ENCODE peak calls at places on chromosome 4, in six cellular contexts. One of them, this sample, is unnamed.

GRCh38 chr4:174156239-174156826 is 127.1 kb downstream of the FBXO8 start:
- DNase-seq in CD4-positive, alpha-beta T cell: no peak
- DNase-seq in mucosa of descending colon: no peak
- DNase-seq in AG08395: peak
- DNase-seq in stimulated activated CD8-positive, alpha-beta memory T cell treated with anti-CD3 and anti-CD28 coated beads, Interleukin-15, amount 100 ng/mL, for 48 hours: no peak
- DNase-seq in effector memory CD8-positive, alpha-beta T cell: no peak
- DNase-seq in this sample: no peak

GRCh38 chr4:147057631-147057980 is 111.9 kb upstream of the TTC29 start:
- DNase-seq in CD4-positive, alpha-beta T cell: no peak
- DNase-seq in mucosa of descending colon: no peak
- DNase-seq in AG08395: no peak
- DNase-seq in stimulated activated CD8-positive, alpha-beta memory T cell treated with anti-CD3 and anti-CD28 coated beads, Interleukin-15, amount 100 ng/mL, for 48 hours: no peak
- DNase-seq in effector memory CD8-positive, alpha-beta T cell: no peak
- DNase-seq in this sample: no peak

GRCh38 chr4:104906274-104906673 is 240.4 kb upstream of the TET2 start:
- DNase-seq in CD4-positive, alpha-beta T cell: no peak
- DNase-seq in mucosa of descending colon: no peak
- DNase-seq in AG08395: no peak
- DNase-seq in stimulated activated CD8-positive, alpha-beta memory T cell treated with anti-CD3 and anti-CD28 coated beads, Interleukin-15, amount 100 ng/mL, for 48 hours: no peak
- DNase-seq in effector memory CD8-positive, alpha-beta T cell: no peak
- DNase-seq in this sample: no peak

GRCh38 chr4:132860976-132861375 is 288.1 kb upstream of the PCDH10 start:
- DNase-seq in CD4-positive, alpha-beta T cell: no peak
- DNase-seq in mucosa of descending colon: no peak
- DNase-seq in AG08395: no peak
- DNase-seq in stimulated activated CD8-positive, alpha-beta memory T cell treated with anti-CD3 and anti-CD28 coated beads, Interleukin-15, amount 100 ng/mL, for 48 hours: no peak
- DNase-seq in effector memory CD8-positive, alpha-beta T cell: no peak
- DNase-seq in this sample: no peak

GRCh38 chr4:124282301-124282898 is 430.1 kb downstream of the ANKRD50 start:
- DNase-seq in CD4-positive, alpha-beta T cell: no peak
- DNase-seq in mucosa of descending colon: no peak
- DNase-seq in AG08395: no peak
- DNase-seq in stimulated activated CD8-positive, alpha-beta memory T cell treated with anti-CD3 and anti-CD28 coated beads, Interleukin-15, amount 100 ng/mL, for 48 hours: no peak
- DNase-seq in effector memory CD8-positive, alpha-beta T cell: no peak
- DNase-seq in this sample: no peak

GRCh38 chr4:84753318-84753972 is 170.5 kb downstream of the CDS1 start:
- DNase-seq in CD4-positive, alpha-beta T cell: no peak
- DNase-seq in mucosa of descending colon: no peak
- DNase-seq in AG08395: no peak
- DNase-seq in stimulated activated CD8-positive, alpha-beta memory T cell treated with anti-CD3 and anti-CD28 coated beads, Interleukin-15, amount 100 ng/mL, for 48 hours: no peak
- DNase-seq in effector memory CD8-positive, alpha-beta T cell: no peak
- DNase-seq in this sample: no peak

GRCh38 chr4:41744572-41745291 is 3.8 kb downstream of the PHOX2B start:
- DNase-seq in CD4-positive, alpha-beta T cell: no peak
- DNase-seq in mucosa of descending colon: no peak
- DNase-seq in AG08395: no peak
- DNase-seq in stimulated activated CD8-positive, alpha-beta memory T cell treated with anti-CD3 and anti-CD28 coated beads, Interleukin-15, amount 100 ng/mL, for 48 hours: no peak
- DNase-seq in effector memory CD8-positive, alpha-beta T cell: no peak
- DNase-seq in this sample: peak

GRCh38 chr4:87375719-87376291 is 15.2 kb downstream of the HSD17B11 start:
- DNase-seq in CD4-positive, alpha-beta T cell: no peak
- DNase-seq in mucosa of descending colon: peak
- DNase-seq in AG08395: peak
- DNase-seq in stimulated activated CD8-positive, alpha-beta memory T cell treated with anti-CD3 and anti-CD28 coated beads, Interleukin-15, amount 100 ng/mL, for 48 hours: no peak
- DNase-seq in effector memory CD8-positive, alpha-beta T cell: no peak
- DNase-seq in this sample: no peak

GRCh38 chr4:122679317-122679716 is 53.2 kb upstream of the BBS12 start:
- DNase-seq in CD4-positive, alpha-beta T cell: no peak
- DNase-seq in mucosa of descending colon: no peak
- DNase-seq in AG08395: no peak
- DNase-seq in stimulated activated CD8-positive, alpha-beta memory T cell treated with anti-CD3 and anti-CD28 coated beads, Interleukin-15, amount 100 ng/mL, for 48 hours: no peak
- DNase-seq in effector memory CD8-positive, alpha-beta T cell: no peak
- DNase-seq in this sample: no peak

GRCh38 chr4:36152712-36153111 is 91.6 kb downstream of the ARAP2 start:
- DNase-seq in CD4-positive, alpha-beta T cell: no peak
- DNase-seq in mucosa of descending colon: no peak
- DNase-seq in AG08395: no peak
- DNase-seq in stimulated activated CD8-positive, alpha-beta memory T cell treated with anti-CD3 and anti-CD28 coated beads, Interleukin-15, amount 100 ng/mL, for 48 hours: no peak
- DNase-seq in effector memory CD8-positive, alpha-beta T cell: no peak
- DNase-seq in this sample: no peak

GRCh38 chr4:3607690-3608514 is 75.7 kb upstream of the LRPAP1 start:
- DNase-seq in CD4-positive, alpha-beta T cell: no peak
- DNase-seq in mucosa of descending colon: no peak
- DNase-seq in AG08395: no peak
- DNase-seq in stimulated activated CD8-positive, alpha-beta memory T cell treated with anti-CD3 and anti-CD28 coated beads, Interleukin-15, amount 100 ng/mL, for 48 hours: no peak
- DNase-seq in effector memory CD8-positive, alpha-beta T cell: no peak
- DNase-seq in this sample: no peak

GRCh38 chr4:3803475-3803847 is 37.3 kb downstream of the ADRA2C start:
- DNase-seq in CD4-positive, alpha-beta T cell: no peak
- DNase-seq in mucosa of descending colon: no peak
- DNase-seq in AG08395: no peak
- DNase-seq in stimulated activated CD8-positive, alpha-beta memory T cell treated with anti-CD3 and anti-CD28 coated beads, Interleukin-15, amount 100 ng/mL, for 48 hours: no peak
- DNase-seq in effector memory CD8-positive, alpha-beta T cell: no peak
- DNase-seq in this sample: no peak

GRCh38 chr4:101393256-101393655 is 45.9 kb upstream of the PPP3CA start:
- DNase-seq in CD4-positive, alpha-beta T cell: no peak
- DNase-seq in mucosa of descending colon: no peak
- DNase-seq in AG08395: peak
- DNase-seq in stimulated activated CD8-positive, alpha-beta memory T cell treated with anti-CD3 and anti-CD28 coated beads, Interleukin-15, amount 100 ng/mL, for 48 hours: no peak
- DNase-seq in effector memory CD8-positive, alpha-beta T cell: no peak
- DNase-seq in this sample: no peak

This sample was measured in H1.